ENCODE peak calls at places on chromosome 1, in ten cellular contexts. One of them, this sample, is unnamed.

GRCh38 chr1:228379165-228379460 is 27.5 kb downstream of the TRIM11 start:
- DNase-seq in T follicular helper cell: no peak
- DNase-seq in naive thymus-derived CD4-positive, alpha-beta T cell: no peak
- DNase-seq in mammary epithelial cell: no peak
- DNase-seq in activated T-cell treated with anti-CD3 and anti-CD28 coated beads for 1 hour: no peak
- DNase-seq in activated CD8-positive, alpha-beta T cell treated with anti-CD3 and anti-CD28 coated beads for 36 hours: peak
- DNase-seq in PC-3: no peak
- DNase-seq in amniotic stem cell: no peak
- DNase-seq in HCT116: no peak
- DNase-seq in epithelial cell of esophagus: peak
- DNase-seq in this sample: no peak

GRCh38 chr1:40562185-40562584 is 30.7 kb downstream of the ZNF684 start:
- DNase-seq in T follicular helper cell: no peak
- DNase-seq in mammary epithelial cell: no peak
- DNase-seq in activated CD8-positive, alpha-beta T cell treated with anti-CD3 and anti-CD28 coated beads for 36 hours: no peak
- DNase-seq in amniotic stem cell: no peak
- DNase-seq in activated T-cell treated with anti-CD3 and anti-CD28 coated beads for 1 hour: no peak
- DNase-seq in PC-3: no peak
- DNase-seq in epithelial cell of esophagus: no peak
- DNase-seq in naive thymus-derived CD4-positive, alpha-beta T cell: no peak
- DNase-seq in HCT116: no peak
- DNase-seq in this sample: no peak

GRCh38 chr1:53332833-53333232 is 5.0 kb upstream of the LRP8 start:
- DNase-seq in HCT116: no peak
- DNase-seq in activated CD8-positive, alpha-beta T cell treated with anti-CD3 and anti-CD28 coated beads for 36 hours: no peak
- DNase-seq in activated T-cell treated with anti-CD3 and anti-CD28 coated beads for 1 hour: no peak
- DNase-seq in amniotic stem cell: no peak
- DNase-seq in naive thymus-derived CD4-positive, alpha-beta T cell: no peak
- DNase-seq in PC-3: no peak
- DNase-seq in mammary epithelial cell: no peak
- DNase-seq in T follicular helper cell: no peak
- DNase-seq in epithelial cell of esophagus: no peak
- DNase-seq in this sample: no peak

GRCh38 chr1:150165622-150166612 is 16.2 kb downstream of the PLEKHO1 start:
- DNase-seq in PC-3: peak
- DNase-seq in HCT116: peak
- DNase-seq in activated T-cell treated with anti-CD3 and anti-CD28 coated beads for 1 hour: peak
- DNase-seq in amniotic stem cell: no peak
- DNase-seq in naive thymus-derived CD4-positive, alpha-beta T cell: peak
- DNase-seq in mammary epithelial cell: peak
- DNase-seq in T follicular helper cell: peak
- DNase-seq in epithelial cell of esophagus: peak
- DNase-seq in activated CD8-positive, alpha-beta T cell treated with anti-CD3 and anti-CD28 coated beads for 36 hours: peak
- DNase-seq in this sample: peak

GRCh38 chr1:41835488-41835887 is 83.2 kb downstream of the HIVEP3 start:
- DNase-seq in mammary epithelial cell: no peak
- DNase-seq in epithelial cell of esophagus: peak
- DNase-seq in activated CD8-positive, alpha-beta T cell treated with anti-CD3 and anti-CD28 coated beads for 36 hours: no peak
- DNase-seq in HCT116: no peak
- DNase-seq in naive thymus-derived CD4-positive, alpha-beta T cell: no peak
- DNase-seq in activated T-cell treated with anti-CD3 and anti-CD28 coated beads for 1 hour: no peak
- DNase-seq in T follicular helper cell: no peak
- DNase-seq in amniotic stem cell: no peak
- DNase-seq in PC-3: peak
- DNase-seq in this sample: no peak

GRCh38 chr1:66090863-66091457 is 298.3 kb downstream of the PDE4B start:
- DNase-seq in naive thymus-derived CD4-positive, alpha-beta T cell: peak
- DNase-seq in activated T-cell treated with anti-CD3 and anti-CD28 coated beads for 1 hour: no peak
- DNase-seq in HCT116: no peak
- DNase-seq in PC-3: no peak
- DNase-seq in epithelial cell of esophagus: no peak
- DNase-seq in mammary epithelial cell: no peak
- DNase-seq in amniotic stem cell: no peak
- DNase-seq in T follicular helper cell: no peak
- DNase-seq in activated CD8-positive, alpha-beta T cell treated with anti-CD3 and anti-CD28 coated beads for 36 hours: no peak
- DNase-seq in this sample: peak

GRCh38 chr1:218499021-218499691 is 154.0 kb downstream of the TGFB2 start:
- DNase-seq in PC-3: peak
- DNase-seq in mammary epithelial cell: peak
- DNase-seq in amniotic stem cell: peak
- DNase-seq in HCT116: no peak
- DNase-seq in activated CD8-positive, alpha-beta T cell treated with anti-CD3 and anti-CD28 coated beads for 36 hours: no peak
- DNase-seq in T follicular helper cell: no peak
- DNase-seq in activated T-cell treated with anti-CD3 and anti-CD28 coated beads for 1 hour: no peak
- DNase-seq in naive thymus-derived CD4-positive, alpha-beta T cell: no peak
- DNase-seq in epithelial cell of esophagus: peak
- DNase-seq in this sample: no peak

GRCh38 chr1:9252999-9253398 is 18.4 kb downstream of the H6PD start:
- DNase-seq in epithelial cell of esophagus: no peak
- DNase-seq in PC-3: no peak
- DNase-seq in activated T-cell treated with anti-CD3 and anti-CD28 coated beads for 1 hour: no peak
- DNase-seq in naive thymus-derived CD4-positive, alpha-beta T cell: no peak
- DNase-seq in HCT116: no peak
- DNase-seq in activated CD8-positive, alpha-beta T cell treated with anti-CD3 and anti-CD28 coated beads for 36 hours: no peak
- DNase-seq in amniotic stem cell: no peak
- DNase-seq in T follicular helper cell: no peak
- DNase-seq in mammary epithelial cell: no peak
- DNase-seq in this sample: no peak

GRCh38 chr1:34774967-34775366 is 6.0 kb upstream of the GJB3 start:
- DNase-seq in naive thymus-derived CD4-positive, alpha-beta T cell: no peak
- DNase-seq in amniotic stem cell: no peak
- DNase-seq in T follicular helper cell: no peak
- DNase-seq in activated T-cell treated with anti-CD3 and anti-CD28 coated beads for 1 hour: no peak
- DNase-seq in epithelial cell of esophagus: no peak
- DNase-seq in HCT116: no peak
- DNase-seq in activated CD8-positive, alpha-beta T cell treated with anti-CD3 and anti-CD28 coated beads for 36 hours: no peak
- DNase-seq in mammary epithelial cell: no peak
- DNase-seq in PC-3: no peak
- DNase-seq in this sample: no peak

GRCh38 chr1:87151500-87152421 is 176.9 kb upstream of the LMO4 start:
- DNase-seq in epithelial cell of esophagus: peak
- DNase-seq in activated T-cell treated with anti-CD3 and anti-CD28 coated beads for 1 hour: no peak
- DNase-seq in HCT116: no peak
- DNase-seq in T follicular helper cell: no peak
- DNase-seq in PC-3: no peak
- DNase-seq in amniotic stem cell: no peak
- DNase-seq in naive thymus-derived CD4-positive, alpha-beta T cell: peak
- DNase-seq in mammary epithelial cell: no peak
- DNase-seq in activated CD8-positive, alpha-beta T cell treated with anti-CD3 and anti-CD28 coated beads for 36 hours: peak
- DNase-seq in this sample: no peak

GRCh38 chr1:183339556-183340167 is 78.5 kb downstream of the NMNAT2 start:
- DNase-seq in epithelial cell of esophagus: no peak
- DNase-seq in mammary epithelial cell: no peak
- DNase-seq in naive thymus-derived CD4-positive, alpha-beta T cell: no peak
- DNase-seq in activated CD8-positive, alpha-beta T cell treated with anti-CD3 and anti-CD28 coated beads for 36 hours: no peak
- DNase-seq in amniotic stem cell: no peak
- DNase-seq in T follicular helper cell: no peak
- DNase-seq in activated T-cell treated with anti-CD3 and anti-CD28 coated beads for 1 hour: no peak
- DNase-seq in HCT116: no peak
- DNase-seq in PC-3: no peak
- DNase-seq in this sample: no peak

GRCh38 chr1:220876511-220877347 is 2.5 kb upstream of the HLX start:
- DNase-seq in amniotic stem cell: no peak
- DNase-seq in activated CD8-positive, alpha-beta T cell treated with anti-CD3 and anti-CD28 coated beads for 36 hours: no peak
- DNase-seq in HCT116: no peak
- DNase-seq in mammary epithelial cell: no peak
- DNase-seq in naive thymus-derived CD4-positive, alpha-beta T cell: no peak
- DNase-seq in activated T-cell treated with anti-CD3 and anti-CD28 coated beads for 1 hour: no peak
- DNase-seq in T follicular helper cell: no peak
- DNase-seq in PC-3: no peak
- DNase-seq in epithelial cell of esophagus: no peak
- DNase-seq in this sample: no peak

GRCh38 chr1:226349801-226350503 is 41.0 kb upstream of the LIN9 start:
- DNase-seq in epithelial cell of esophagus: no peak
- DNase-seq in activated T-cell treated with anti-CD3 and anti-CD28 coated beads for 1 hour: no peak
- DNase-seq in T follicular helper cell: no peak
- DNase-seq in amniotic stem cell: no peak
- DNase-seq in HCT116: no peak
- DNase-seq in mammary epithelial cell: no peak
- DNase-seq in naive thymus-derived CD4-positive, alpha-beta T cell: no peak
- DNase-seq in PC-3: no peak
- DNase-seq in activated CD8-positive, alpha-beta T cell treated with anti-CD3 and anti-CD28 coated beads for 36 hours: peak
- DNase-seq in this sample: no peak

GRCh38 chr1:154847891-154848290 is 22.2 kb downstream of the KCNN3 start:
- DNase-seq in amniotic stem cell: no peak
- DNase-seq in HCT116: no peak
- DNase-seq in PC-3: no peak
- DNase-seq in mammary epithelial cell: no peak
- DNase-seq in activated CD8-positive, alpha-beta T cell treated with anti-CD3 and anti-CD28 coated beads for 36 hours: no peak
- DNase-seq in epithelial cell of esophagus: no peak
- DNase-seq in naive thymus-derived CD4-positive, alpha-beta T cell: no peak
- DNase-seq in activated T-cell treated with anti-CD3 and anti-CD28 coated beads for 1 hour: no peak
- DNase-seq in T follicular helper cell: no peak
- DNase-seq in this sample: no peak

GRCh38 chr1:16014509-16015482 is 3.0 kb downstream of the HSPB7 start:
- DNase-seq in activated T-cell treated with anti-CD3 and anti-CD28 coated beads for 1 hour: no peak
- DNase-seq in mammary epithelial cell: no peak
- DNase-seq in activated CD8-positive, alpha-beta T cell treated with anti-CD3 and anti-CD28 coated beads for 36 hours: peak
- DNase-seq in amniotic stem cell: no peak
- DNase-seq in naive thymus-derived CD4-positive, alpha-beta T cell: no peak
- DNase-seq in HCT116: no peak
- DNase-seq in PC-3: no peak
- DNase-seq in epithelial cell of esophagus: no peak
- DNase-seq in T follicular helper cell: no peak
- DNase-seq in this sample: no peak

GRCh38 chr1:19315378-19316206 is 3.5 kb downstream of the SLC66A1 start:
- DNase-seq in mammary epithelial cell: peak
- DNase-seq in T follicular helper cell: no peak
- DNase-seq in activated CD8-positive, alpha-beta T cell treated with anti-CD3 and anti-CD28 coated beads for 36 hours: no peak
- DNase-seq in HCT116: no peak
- DNase-seq in naive thymus-derived CD4-positive, alpha-beta T cell: no peak
- DNase-seq in activated T-cell treated with anti-CD3 and anti-CD28 coated beads for 1 hour: no peak
- DNase-seq in epithelial cell of esophagus: no peak
- DNase-seq in amniotic stem cell: no peak
- DNase-seq in PC-3: peak
- DNase-seq in this sample: no peak

GRCh38 chr1:185938396-185938795 is 204.2 kb downstream of the HMCN1 start:
- DNase-seq in HCT116: no peak
- DNase-seq in mammary epithelial cell: no peak
- DNase-seq in activated T-cell treated with anti-CD3 and anti-CD28 coated beads for 1 hour: no peak
- DNase-seq in amniotic stem cell: no peak
- DNase-seq in PC-3: peak
- DNase-seq in epithelial cell of esophagus: no peak
- DNase-seq in activated CD8-positive, alpha-beta T cell treated with anti-CD3 and anti-CD28 coated beads for 36 hours: no peak
- DNase-seq in naive thymus-derived CD4-positive, alpha-beta T cell: no peak
- DNase-seq in T follicular helper cell: no peak
- DNase-seq in this sample: no peak

GRCh38 chr1:186983327-186983726 is 154.6 kb downstream of the PLA2G4A start:
- DNase-seq in activated CD8-positive, alpha-beta T cell treated with anti-CD3 and anti-CD28 coated beads for 36 hours: no peak
- DNase-seq in amniotic stem cell: no peak
- DNase-seq in mammary epithelial cell: no peak
- DNase-seq in PC-3: no peak
- DNase-seq in activated T-cell treated with anti-CD3 and anti-CD28 coated beads for 1 hour: no peak
- DNase-seq in HCT116: no peak
- DNase-seq in epithelial cell of esophagus: no peak
- DNase-seq in T follicular helper cell: no peak
- DNase-seq in naive thymus-derived CD4-positive, alpha-beta T cell: no peak
- DNase-seq in this sample: no peak

GRCh38 chr1:92990828-92991227 is 29.6 kb upstream of the DIPK1A start:
- DNase-seq in PC-3: no peak
- DNase-seq in activated CD8-positive, alpha-beta T cell treated with anti-CD3 and anti-CD28 coated beads for 36 hours: no peak
- DNase-seq in activated T-cell treated with anti-CD3 and anti-CD28 coated beads for 1 hour: no peak
- DNase-seq in HCT116: no peak
- DNase-seq in mammary epithelial cell: no peak
- DNase-seq in epithelial cell of esophagus: no peak
- DNase-seq in amniotic stem cell: no peak
- DNase-seq in naive thymus-derived CD4-positive, alpha-beta T cell: peak
- DNase-seq in T follicular helper cell: no peak
- DNase-seq in this sample: peak

GRCh38 chr1:167518331-167518700 is at the start of gene CD247:
- DNase-seq in activated CD8-positive, alpha-beta T cell treated with anti-CD3 and anti-CD28 coated beads for 36 hours: peak
- DNase-seq in T follicular helper cell: peak
- DNase-seq in naive thymus-derived CD4-positive, alpha-beta T cell: peak
- DNase-seq in PC-3: no peak
- DNase-seq in HCT116: no peak
- DNase-seq in amniotic stem cell: no peak
- DNase-seq in mammary epithelial cell: no peak
- DNase-seq in epithelial cell of esophagus: no peak
- DNase-seq in activated T-cell treated with anti-CD3 and anti-CD28 coated beads for 1 hour: peak
- DNase-seq in this sample: peak

GRCh38 chr1:233909195-233909594 is 4.7 kb downstream of the SLC35F3 start:
- DNase-seq in HCT116: peak
- DNase-seq in T follicular helper cell: no peak
- DNase-seq in mammary epithelial cell: peak
- DNase-seq in naive thymus-derived CD4-positive, alpha-beta T cell: no peak
- DNase-seq in epithelial cell of esophagus: peak
- DNase-seq in PC-3: peak
- DNase-seq in activated CD8-positive, alpha-beta T cell treated with anti-CD3 and anti-CD28 coated beads for 36 hours: no peak
- DNase-seq in amniotic stem cell: no peak
- DNase-seq in activated T-cell treated with anti-CD3 and anti-CD28 coated beads for 1 hour: no peak
- DNase-seq in this sample: no peak

This sample was measured in CD4-positive, CD25-positive, alpha-beta regulatory T cell.